ENCODE peak calls at places on chromosomes 13 and 19, in nine cellular contexts. D, E, Y, O, A, N, L, V and C are unnamed samples.

GRCh38 chr13:112073245-112074138 is 6.5 kb downstream of the SOX1 start:
- DNase-seq in D (no peak), E (no peak), Y (no peak), O (no peak), A (no peak), N (no peak), L (no peak), V (peak; percentile 24), C (no peak)

GRCh38 chr19:1257475-1258160 is 9.2 kb downstream of the MIDN start:
- DNase-seq in D (no peak), E (no peak), Y (no peak), O (no peak), A (no peak), N (no peak), L (no peak), V (no peak), C (no peak)

GRCh38 chr13:46389985-46390384 is 2.9 kb upstream of the RUBCNL start:
- DNase-seq in D (no peak), E (peak; percentile 50), Y (no peak), O (no peak), A (no peak), N (no peak), L (no peak), V (no peak), C (no peak)

GRCh38 chr19:370641-371330 is 26.2 kb upstream of the MIER2 start:
- DNase-seq in D (no peak), E (no peak), Y (no peak), O (no peak), A (no peak), N (no peak), L (peak; percentile 19), V (no peak), C (peak; percentile 61)

GRCh38 chr13:61779456-61779855 is 363.8 kb upstream of the PCDH20 start:
- DNase-seq in D (no peak), E (no peak), Y (no peak), O (no peak), A (no peak), N (no peak), L (no peak), V (no peak), C (no peak)

GRCh38 chr13:50713849-50714248 is 129.6 kb downstream of the DLEU7 start:
- DNase-seq in D (peak; percentile 59), E (peak; percentile 51), Y (no peak), O (peak; percentile 97), A (no peak), N (peak; percentile 32), L (no peak), V (no peak), C (no peak)

GRCh38 chr19:56253737-56254136 is 18.8 kb upstream of the EDDM13 start:
- DNase-seq in D (peak; percentile 71), E (no peak), Y (no peak), O (peak; percentile 82), A (peak; percentile 58), N (peak; percentile 45), L (no peak), V (peak; percentile 26), C (no peak)

GRCh38 chr13:100340865-100341264 is 247.7 kb downstream of the GGACT start:
- DNase-seq in D (no peak), E (no peak), Y (no peak), O (no peak), A (no peak), N (no peak), L (no peak), V (no peak), C (no peak)

GRCh38 chr13:80339841-80340642 is 884 bp downstream of the SPRY2 start:
- DNase-seq in D (peak; percentile 42), E (peak; percentile 69), Y (peak; percentile 83), O (peak; percentile 34), A (peak; percentile 49), N (peak; percentile 38), L (no peak), V (peak; percentile 59), C (no peak)

GRCh38 chr19:47545061-47545948 is 27.6 kb downstream of the ZNF541 start:
- DNase-seq in D (no peak), E (no peak), Y (no peak), O (no peak), A (no peak), N (no peak), L (no peak), V (no peak), C (no peak)

GRCh38 chr19:823565-824121 is 1.9 kb upstream of the PLPPR3 start:
- DNase-seq in D (no peak), E (no peak), Y (no peak), O (no peak), A (no peak), N (no peak), L (no peak), V (no peak), C (peak; percentile 72)

GRCh38 chr13:111597041-111598017 is 276.9 kb downstream of the TEX29 start:
- DNase-seq in D (no peak), E (no peak), Y (no peak), O (no peak), A (no peak), N (no peak), L (no peak), V (no peak), C (no peak)

GRCh38 chr13:113852536-113853517 is 11.0 kb downstream of the GAS6 start:
- DNase-seq in D (no peak), E (peak; percentile 45), Y (peak; percentile 53), O (no peak), A (no peak), N (no peak), L (peak; percentile 36), V (no peak), C (peak; percentile 86)

GRCh38 chr19:42524250-42524649 is 4.0 kb downstream of the CEACAM1 start:
- DNase-seq in D (no peak), E (no peak), Y (no peak), O (no peak), A (no peak), N (no peak), L (no peak), V (no peak), C (no peak)

DNA sequence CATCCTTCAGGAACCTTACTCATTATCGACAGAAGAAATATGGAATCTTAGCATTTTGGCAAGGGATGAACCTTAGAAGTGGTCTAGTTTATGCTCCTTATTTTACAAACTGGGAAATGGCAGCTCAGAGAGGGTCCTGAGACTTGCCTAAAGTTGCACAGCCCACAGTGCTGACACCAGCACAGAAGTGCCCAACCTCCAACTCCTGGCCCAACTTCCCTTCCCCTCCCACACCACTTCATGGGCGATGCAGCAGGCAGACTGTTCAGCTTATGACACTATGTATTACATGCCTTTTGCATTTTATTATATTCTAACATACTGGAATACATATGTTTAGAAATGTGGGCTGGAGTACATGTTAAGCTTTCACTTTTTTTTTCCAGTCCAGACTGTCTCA is 3.5 kb downstream of the GJA3 start:
- DNase-seq in D (no peak), E (no peak), Y (no peak), O (no peak), A (no peak), N (no peak), L (no peak), V (no peak), C (no peak)
- TF ChIP-seq CTCF in D (no peak), E (no peak), Y (no peak), O (no peak), A (no peak), N (no peak), L (no peak), V (no peak), C (no peak)

DNA sequence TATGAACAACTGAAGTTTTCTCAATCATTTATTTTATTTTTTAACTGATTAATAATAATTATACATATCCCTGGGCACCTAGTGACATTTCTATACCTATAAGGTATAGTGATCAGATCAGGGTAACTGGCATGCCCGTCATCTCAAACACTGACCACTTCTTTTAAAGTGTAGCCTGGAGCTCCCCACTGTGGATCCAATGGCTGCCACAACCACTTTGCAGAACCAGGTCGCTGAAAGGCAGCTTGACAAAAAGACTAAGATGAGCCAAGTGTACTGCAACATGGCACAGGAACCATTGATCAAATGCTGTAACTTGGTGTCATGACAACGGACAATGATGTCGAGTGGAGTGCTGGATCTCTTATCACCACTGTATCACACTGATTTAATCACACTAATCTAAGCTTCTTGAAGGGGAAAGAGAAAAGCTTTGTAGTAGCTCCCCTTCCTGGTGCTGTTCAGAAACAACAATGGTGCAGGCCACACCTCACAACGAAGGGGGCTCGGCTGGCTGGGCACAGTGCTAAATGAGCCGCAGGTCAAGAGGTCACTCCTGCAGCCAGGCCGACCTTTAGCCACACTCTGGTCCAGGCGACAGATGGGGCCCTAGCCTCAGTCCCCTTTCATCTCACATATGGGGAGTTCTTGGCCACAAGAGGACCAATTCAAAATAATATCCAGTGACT is 2.3 kb upstream of the TNFRSF19 start:
- DNase-seq in D (no peak), E (no peak), Y (no peak), O (peak; percentile 38), A (no peak), N (no peak), L (no peak), V (peak; percentile 60), C (no peak)
- TF ChIP-seq CTCF in D (peak; percentile 10), E (no peak), Y (no peak), O (peak; percentile 43), A (no peak), N (peak; percentile 45), L (no peak), V (no peak), C (no peak)

DNA sequence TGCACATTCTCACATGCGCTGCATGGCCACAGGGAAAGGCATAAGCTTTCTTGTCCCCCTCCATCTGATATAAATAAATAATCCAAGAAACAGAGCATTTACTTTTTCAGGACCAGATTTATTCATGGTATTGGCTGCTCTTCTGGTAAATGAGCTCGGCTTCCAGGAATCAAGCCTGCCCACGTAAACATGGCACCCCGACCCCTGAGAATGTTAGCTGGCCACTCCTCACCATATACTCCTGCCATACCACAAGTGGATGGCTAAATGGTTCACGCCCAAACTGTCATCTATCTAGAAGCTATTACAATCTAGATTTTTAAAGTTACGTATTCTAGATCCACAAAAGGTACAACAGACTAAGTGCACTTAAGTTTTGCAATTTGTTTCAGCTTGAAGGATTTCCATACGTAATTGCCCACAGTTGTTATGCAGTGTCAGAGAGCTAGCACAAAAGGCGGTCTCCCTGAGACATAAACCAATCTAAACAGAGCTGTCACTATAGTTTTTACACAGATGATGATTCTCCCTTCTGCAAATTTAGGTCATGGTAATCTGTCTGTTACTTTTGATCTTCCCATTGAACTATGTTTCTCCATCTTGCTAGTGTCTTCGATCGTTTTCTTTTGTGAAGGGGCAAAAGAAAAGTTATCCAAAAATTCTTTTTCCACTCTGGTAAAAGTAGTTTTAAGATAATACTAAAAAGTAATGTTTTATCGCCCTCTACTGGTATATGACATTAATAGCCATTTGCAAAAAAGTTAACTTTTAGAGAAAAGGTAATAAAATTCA is 16.2 kb upstream of the FOXO1 start:
- DNase-seq in D (peak; percentile 35), E (no peak), Y (no peak), O (peak; percentile 56), A (peak; percentile 63), N (no peak), L (no peak), V (peak; percentile 66), C (no peak)
- TF ChIP-seq CTCF in D (peak; percentile 62), E (peak; percentile 70), Y (peak; percentile 67), O (peak; percentile 45), A (peak; percentile 11), N (peak; percentile 47), L (peak; percentile 75), V (peak; percentile 42), C (peak; percentile 93)

DNA sequence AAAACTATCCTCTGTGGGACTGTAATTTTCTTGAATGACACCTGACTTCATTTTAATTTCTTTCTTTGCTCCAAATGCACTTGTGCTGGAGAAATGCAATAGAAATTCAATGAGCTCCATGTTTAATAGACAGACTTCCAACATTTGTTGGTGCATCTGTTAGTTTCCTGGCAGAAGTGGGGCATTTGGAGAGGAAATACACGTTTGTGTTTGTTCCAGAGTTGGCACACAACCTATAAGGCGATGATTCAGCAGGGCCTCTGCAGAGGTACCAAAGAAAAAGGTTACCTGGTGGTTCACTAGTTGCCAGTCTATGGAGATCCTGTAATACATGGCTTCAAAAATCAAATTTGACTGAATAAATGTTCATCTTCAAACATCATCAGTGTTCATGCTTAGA is 21.7 kb upstream of the OBI1 start:
- DNase-seq in D (no peak), E (no peak), Y (no peak), O (no peak), A (no peak), N (no peak), L (no peak), V (no peak), C (no peak)
- TF ChIP-seq CTCF in D (no peak), E (no peak), Y (no peak), O (no peak), A (no peak), N (no peak), L (no peak), V (no peak), C (no peak)